ENCODE peak calls at places on chromosomes 4 and X, in eight cellular contexts. O is suprapubic skin, W is ovary, Y is SK-N-SH, B is A549, F is transverse colon, M is K562, P is stomach. L is an unnamed sample.

GRCh38 chr4:185573651-185574199 is 38.4 kb upstream of the PDLIM3 start:
- DNase-seq in O (no peak), W (no peak), Y (peak; percentile 36), B (peak; percentile 45), F (no peak), M (peak; percentile 11), P (no peak), L (peak; percentile 36)

GRCh38 chr4:152100378-152101201 is 339.8 kb upstream of the GATB start:
- DNase-seq in O (no peak), W (no peak), Y (no peak), B (no peak), F (peak; percentile 38), M (no peak), P (peak; percentile 37), L (peak; percentile 34)

GRCh38 chrX:137432609-137433008 is 133.3 kb upstream of the ZIC3 start:
- DNase-seq in O (no peak), W (no peak), Y (peak; percentile 43), B (peak; percentile 25), F (no peak), M (peak; percentile 31), P (no peak), L (no peak)

GRCh38 chr4:185797596-185797995 is 14.4 kb downstream of the SORBS2 start:
- DNase-seq in O (no peak), W (no peak), Y (peak; percentile 42), B (no peak), F (no peak), M (no peak), P (no peak), L (no peak)

GRCh38 chr4:10288830-10289533 is 168.2 kb downstream of the ZNF518B start:
- DNase-seq in O (no peak), W (no peak), Y (no peak), B (no peak), F (no peak), M (no peak), P (no peak), L (no peak)

GRCh38 chr4:165537028-165537648 is 158.3 kb downstream of the CPE start:
- DNase-seq in O (no peak), W (no peak), Y (peak; percentile 32), B (peak; percentile 38), F (no peak), M (peak; percentile 46), P (no peak), L (no peak)

GRCh38 chr4:102606846-102607440 is 105.8 kb downstream of the NFKB1 start:
- DNase-seq in O (no peak), W (no peak), Y (no peak), B (no peak), F (no peak), M (no peak), P (peak; percentile 87), L (peak; percentile 55)

GRCh38 chrX:31590581-31591113 is 518.8 kb upstream of the FTHL17 start:
- DNase-seq in O (no peak), W (no peak), Y (no peak), B (no peak), F (no peak), M (peak; percentile 6), P (no peak), L (no peak)

GRCh38 chrX:51047950-51048349 is 137.4 kb downstream of the BMP15 start:
- DNase-seq in O (no peak), W (no peak), Y (no peak), B (no peak), F (no peak), M (no peak), P (no peak), L (no peak)

GRCh38 chr4:132596186-132596585 is 552.9 kb upstream of the PCDH10 start:
- DNase-seq in O (no peak), W (no peak), Y (no peak), B (no peak), F (no peak), M (no peak), P (no peak), L (no peak)

DNA sequence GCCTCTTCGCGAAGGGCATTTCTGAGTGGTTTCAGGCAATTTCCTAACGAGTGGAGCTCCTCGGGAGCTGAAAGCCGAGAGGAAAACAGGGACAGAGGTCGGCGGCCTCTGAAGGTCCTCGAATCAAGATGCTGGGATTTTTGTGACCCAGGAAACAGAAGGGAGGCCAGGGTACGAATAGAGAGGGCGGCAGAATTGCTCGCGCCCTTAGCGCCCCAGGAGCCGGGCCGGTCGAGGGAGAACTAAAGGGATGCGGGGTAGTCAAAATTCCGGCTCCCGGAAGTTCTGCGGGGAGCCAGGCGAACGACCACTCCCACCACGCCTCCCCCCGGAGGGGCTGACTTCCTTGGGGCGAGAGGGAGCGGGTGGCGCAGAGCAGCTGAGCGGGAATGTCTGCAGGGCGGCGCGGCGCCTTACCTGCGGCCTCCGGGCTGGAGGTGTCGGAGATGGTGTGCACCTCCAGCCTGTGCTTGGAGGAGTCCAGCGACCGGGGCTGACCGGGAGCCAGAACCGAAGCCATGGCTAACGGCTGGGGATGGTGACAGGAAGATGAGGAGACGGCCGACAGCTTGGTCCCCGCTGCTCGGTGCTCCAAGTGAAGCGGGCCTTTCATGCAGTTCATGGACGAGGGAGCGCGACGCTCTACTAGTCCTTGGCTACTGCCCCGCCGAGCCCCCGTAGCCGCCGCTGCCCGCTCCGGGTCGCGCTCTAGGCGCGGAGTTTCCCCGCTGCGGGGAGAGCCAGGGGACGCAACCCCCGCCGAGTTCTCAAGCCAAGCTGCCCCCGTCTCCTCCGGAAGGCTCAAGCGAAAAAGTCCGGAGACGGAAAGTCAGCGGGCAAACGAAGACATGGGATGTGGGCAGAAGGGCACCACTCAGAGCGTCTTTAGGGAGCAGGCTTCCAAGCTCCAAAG is 782 bp downstream of the PITX2 start:
- DNase-seq in O (no peak), W (no peak), Y (no peak), B (no peak), F (no peak), M (no peak), P (no peak), L (no peak)
- H3K4me3 ChIP-seq in O (peak overlapping the region; percentile 54), W (peak overlapping the region; percentile 28), Y (no peak overlapping the region), B (no peak overlapping the region), F (peak overlapping the region; percentile 53), M (no peak overlapping the region), P (peak overlapping the region; percentile 40), L (no peak overlapping the region)

GRCh38 chr4:145902522-145902921 is 36.1 kb downstream of the ZNF827 start:
- DNase-seq in O (no peak), W (no peak), Y (no peak), B (no peak), F (no peak), M (no peak), P (no peak), L (no peak)

GRCh38 chr4:145907363-145907762 is 31.3 kb downstream of the ZNF827 start:
- DNase-seq in O (no peak), W (no peak), Y (no peak), B (no peak), F (no peak), M (no peak), P (no peak), L (no peak)

GRCh38 chr4:145907827-145908226 is 30.8 kb downstream of the ZNF827 start:
- DNase-seq in O (no peak), W (no peak), Y (no peak), B (no peak), F (no peak), M (no peak), P (no peak), L (no peak)

GRCh38 chr4:145899886-145900466 is 38.6 kb downstream of the ZNF827 start:
- DNase-seq in O (no peak), W (no peak), Y (no peak), B (no peak), F (no peak), M (no peak), P (no peak), L (no peak)

GRCh38 chr4:145904413-145905177 is 34.0 kb downstream of the ZNF827 start:
- DNase-seq in O (no peak), W (no peak), Y (no peak), B (peak; percentile 7), F (peak; percentile 45), M (no peak), P (no peak), L (no peak)
- TF ChIP-seq EP300 in O (no peak), W (no peak), Y (no peak), B (no peak), F (no peak), M (no peak), P (no peak), L (no peak)

DNA sequence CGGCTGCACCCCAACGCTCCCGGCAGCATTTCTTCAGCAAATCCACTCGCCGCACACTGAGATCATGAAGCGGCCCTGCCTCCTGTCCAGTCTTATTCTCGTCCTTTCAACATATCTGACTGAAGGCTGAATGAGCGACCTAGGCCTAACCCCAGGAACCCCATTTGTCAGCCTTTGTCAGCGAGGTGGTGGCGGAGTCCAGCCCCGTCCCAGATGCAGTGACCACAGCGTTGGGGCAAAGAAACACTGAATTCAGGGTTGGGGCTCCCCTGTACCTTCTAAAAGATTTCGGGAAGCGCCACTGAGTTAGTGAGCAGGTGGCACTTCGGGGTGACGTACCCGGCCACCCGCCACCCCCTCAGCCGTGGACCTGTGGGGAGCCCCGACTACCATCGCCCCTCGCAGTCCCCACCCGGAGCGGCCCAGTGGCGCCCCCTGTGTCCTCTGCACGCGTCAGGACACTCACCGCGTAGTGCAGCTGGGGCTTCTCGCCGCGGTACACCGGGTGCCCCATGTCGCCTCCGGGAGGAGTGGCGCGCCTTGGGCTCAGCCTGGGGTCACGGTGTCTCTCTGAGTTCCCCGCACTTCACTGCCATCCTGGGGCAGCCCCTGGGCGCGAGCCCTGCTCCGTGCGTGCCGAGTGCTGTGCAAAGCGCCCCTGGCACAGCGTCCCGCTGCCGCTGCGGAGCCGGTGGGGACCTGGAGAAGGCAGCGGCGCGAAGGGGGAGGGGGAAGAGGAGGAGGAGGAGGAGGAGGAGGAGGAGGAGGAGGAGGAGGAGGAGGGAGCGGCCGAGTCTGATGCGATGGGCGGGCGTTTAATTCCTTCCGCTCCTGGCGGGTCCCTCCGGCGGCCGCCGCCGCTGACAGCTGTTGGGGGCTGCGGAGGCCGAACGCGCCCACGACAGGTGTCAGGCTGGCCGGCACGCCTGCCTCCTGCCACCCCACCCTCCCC is 134.1 kb downstream of the AMELX start:
- DNase-seq in O (peak; percentile 76), W (peak; percentile 75), Y (peak; percentile 26), B (no peak), F (peak; percentile 50), M (peak; percentile 71), P (peak; percentile 43), L (peak; percentile 88)
- TF ChIP-seq CTCF in O (no peak), W (peak; percentile 66), Y (peak; percentile 33), B (no peak), F (no peak), M (peak; percentile 62), P (no peak), L (peak; percentile 23)

GRCh38 chr4:41541697-41542096 is 3.7 kb downstream of the LIMCH1 start:
- DNase-seq in O (no peak), W (no peak), Y (no peak), B (no peak), F (no peak), M (no peak), P (no peak), L (no peak)

GRCh38 chr4:41540687-41541086 is 2.7 kb downstream of the LIMCH1 start:
- DNase-seq in O (no peak), W (no peak), Y (no peak), B (no peak), F (no peak), M (no peak), P (no peak), L (no peak)

GRCh38 chr4:41538017-41538733 is at the start of gene LIMCH1:
- DNase-seq in O (peak; percentile 81), W (peak; percentile 66), Y (no peak), B (peak; percentile 41), F (peak; percentile 11), M (no peak), P (no peak), L (no peak)

GRCh38 chr4:41538887-41539498 is 1.0 kb downstream of the LIMCH1 start:
- DNase-seq in O (no peak), W (peak; percentile 30), Y (no peak), B (no peak), F (no peak), M (no peak), P (no peak), L (no peak)

GRCh38 chr4:41539711-41540110 is 1.8 kb downstream of the LIMCH1 start:
- DNase-seq in O (no peak), W (no peak), Y (no peak), B (no peak), F (no peak), M (no peak), P (no peak), L (no peak)
- H3K4me3 ChIP-seq in O (no peak overlapping the region), W (no peak overlapping the region), Y (no peak overlapping the region), B (peak overlapping the region; percentile 26), F (no peak overlapping the region), M (no peak overlapping the region), P (no peak overlapping the region), L (no peak overlapping the region)

L was measured in upper lobe of left lung.